ENCODE peak calls at places on chromosome 22, in eight cellular contexts. V is fibroblast of villous mesenchyme; O is brain microvascular endothelial cell; C is neural crest cell; D is coronary artery; M is CD8-positive, alpha-beta T cell; Y is upper lobe of right lung; L is astrocyte of the spinal cord. E is an unnamed sample.

GRCh38 chr22:48535868-48536690 is 1291.6 kb downstream of the BRD1 start:
- DNase-seq in Y (no peak), L (no peak), M (no peak), V (no peak), O (no peak), D (no peak), C (no peak), E (no peak)

GRCh38 chr22:28442951-28443876 is 236.4 kb downstream of the TTC28 start:
- DNase-seq in V (peak), C (peak), O (peak), M (no peak), Y (peak), L (peak), D (no peak), E (peak)

GRCh38 chr22:47195676-47196492 is 433.4 kb downstream of the TBC1D22A start:
- DNase-seq in L (no peak), O (no peak), V (no peak), D (peak), M (no peak), C (no peak), Y (peak), E (peak)

GRCh38 chr22:37741312-37741795 is 44.5 kb downstream of the TRIOBP start:
- DNase-seq in C (no peak), V (peak), O (peak), Y (peak), L (peak), D (peak), M (no peak), E (peak)

GRCh38 chr22:42078469-42079318 is 806 bp upstream of the SMDT1 start:
- DNase-seq in Y (no peak), O (no peak), L (peak), V (peak), D (no peak), M (no peak), C (no peak), E (peak)

GRCh38 chr22:46891382-46891951 is 129.0 kb downstream of the TBC1D22A start:
- DNase-seq in M (no peak), V (no peak), Y (no peak), C (no peak), L (no peak), O (no peak), D (no peak), E (no peak)

GRCh38 chr22:50733521-50734342 is 4.3 kb upstream of the ACR start:
- DNase-seq in V (peak), O (no peak), Y (peak), L (no peak), D (no peak), C (no peak), M (no peak), E (peak)

GRCh38 chr22:46942816-46943783 is 180.7 kb downstream of the TBC1D22A start:
- DNase-seq in C (no peak), M (no peak), L (no peak), V (no peak), O (no peak), Y (no peak), D (no peak), E (no peak)

GRCh38 chr22:45975266-45976161 is 1.4 kb downstream of the WNT7B start:
- DNase-seq in C (no peak), D (no peak), M (no peak), O (no peak), L (no peak), V (no peak), Y (no peak), E (no peak)

GRCh38 chr22:20439556-20439927 is 1.9 kb upstream of the SCARF2 start:
- DNase-seq in D (no peak), L (no peak), O (no peak), V (no peak), M (no peak), C (no peak), Y (no peak), E (no peak)

GRCh38 chr22:20283674-20284066 is 15.6 kb upstream of the RTN4R start:
- DNase-seq in C (no peak), O (no peak), V (no peak), Y (no peak), M (no peak), L (no peak), D (no peak), E (no peak)

GRCh38 chr22:48238018-48238915 is 1475.8 kb downstream of the TBC1D22A start:
- DNase-seq in D (peak), O (no peak), C (no peak), M (no peak), V (no peak), Y (no peak), L (no peak), E (no peak)

GRCh38 chr22:17706451-17706900 is 67.8 kb downstream of the BID start:
- DNase-seq in V (peak), D (no peak), O (peak), Y (no peak), L (peak), M (peak), C (no peak), E (peak)

GRCh38 chr22:31139066-31139465 is 1.2 kb downstream of the PLA2G3 start:
- DNase-seq in O (no peak), Y (peak), V (no peak), M (no peak), L (no peak), C (no peak), D (no peak), E (no peak)

GRCh38 chr22:46049726-46050450 is 72.9 kb upstream of the WNT7B start:
- DNase-seq in D (peak), Y (peak), C (no peak), M (no peak), V (no peak), O (no peak), L (no peak), E (no peak)

GRCh38 chr22:40511604-40512003 is 124.9 kb downstream of the MRTFA start:
- DNase-seq in Y (no peak), O (no peak), M (no peak), L (no peak), D (no peak), C (no peak), V (no peak), E (peak)

GRCh38 chr22:39147335-39148023 is 5.0 kb downstream of the CBX7 start:
- DNase-seq in M (no peak), Y (peak), O (no peak), L (no peak), V (no peak), C (no peak), D (no peak), E (no peak)

GRCh38 chr22:27259390-27259789 is 542.2 kb downstream of the MN1 start:
- DNase-seq in L (no peak), Y (no peak), V (no peak), D (no peak), O (no peak), C (no peak), M (no peak), E (no peak)

GRCh38 chr22:27260087-27260730 is 541.3 kb downstream of the MN1 start:
- DNase-seq in Y (no peak), D (no peak), O (no peak), V (no peak), L (no peak), M (no peak), C (no peak), E (no peak)

GRCh38 chr22:27255580-27255979 is 546.0 kb downstream of the MN1 start:
- DNase-seq in C (no peak), D (no peak), O (no peak), Y (no peak), L (no peak), V (no peak), M (no peak), E (no peak)

GRCh38 chr22:27258773-27259172 is 542.8 kb downstream of the MN1 start:
- DNase-seq in O (no peak), Y (no peak), V (no peak), M (no peak), D (no peak), C (no peak), L (no peak), E (no peak)

GRCh38 chr22:27257987-27258386 is 543.6 kb downstream of the MN1 start:
- DNase-seq in L (no peak), C (no peak), M (no peak), O (no peak), V (no peak), D (no peak), Y (no peak), E (no peak)
- TF ChIP-seq CTCF in L (no peak), C (no peak), M (no peak), O (peak), V (peak), D (no peak), Y (no peak), E (no peak)

DNA sequence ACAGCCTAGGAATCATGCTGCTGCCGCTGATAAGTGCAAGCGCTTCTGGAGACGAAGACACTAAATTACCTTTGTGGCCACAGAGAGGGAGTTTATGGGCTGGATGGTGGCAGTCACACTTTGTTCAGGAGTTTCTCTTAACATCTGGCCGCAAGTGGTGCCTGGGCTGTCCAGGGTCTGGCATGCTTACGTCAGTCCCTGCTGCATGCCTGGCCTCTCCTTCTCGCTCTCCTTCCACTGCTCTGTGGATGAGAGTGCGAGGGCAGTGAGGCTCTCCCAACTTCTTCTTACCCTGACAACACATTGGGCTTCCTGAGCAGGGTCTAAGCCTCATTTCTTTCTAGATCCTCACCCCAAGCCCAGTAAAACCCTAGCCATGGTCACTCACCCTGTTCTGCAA is 160.7 kb upstream of the SEZ6L start:
- DNase-seq in L (no peak), V (no peak), Y (no peak), C (no peak), O (no peak), D (no peak), M (no peak), E (no peak)
- TF ChIP-seq CTCF in L (no peak), V (no peak), Y (no peak), C (no peak), O (no peak), D (no peak), M (no peak), E (no peak)

GRCh38 chr22:35380537-35381423 is at the start of gene HMOX1:
- DNase-seq in L (peak), D (peak), M (peak), O (peak), C (peak), V (peak), Y (peak), E (peak)
- TF ChIP-seq CTCF in L (peak), D (no peak), M (no peak), O (peak), C (no peak), V (no peak), Y (peak), E (no peak)

GRCh38 chr22:44969817-44970216 is 40.0 kb downstream of the PHF21B start:
- DNase-seq in V (no peak), O (no peak), Y (no peak), D (no peak), L (no peak), C (no peak), M (no peak), E (no peak)

GRCh38 chr22:44971651-44972362 is 38.0 kb downstream of the PHF21B start:
- DNase-seq in O (no peak), V (no peak), D (no peak), M (no peak), Y (no peak), L (no peak), C (no peak), E (no peak)

GRCh38 chr22:44970291-44970690 is 39.5 kb downstream of the PHF21B start:
- DNase-seq in M (no peak), V (no peak), O (no peak), D (no peak), C (no peak), Y (no peak), L (no peak), E (no peak)

GRCh38 chr22:44965171-44965570 is 44.6 kb downstream of the PHF21B start:
- DNase-seq in C (no peak), Y (no peak), V (no peak), D (no peak), M (no peak), O (no peak), L (no peak), E (no peak)

GRCh38 chr22:44968736-44969135 is 41.1 kb downstream of the PHF21B start:
- DNase-seq in D (no peak), L (no peak), Y (no peak), O (no peak), M (no peak), V (no peak), C (no peak), E (no peak)
- TF ChIP-seq CTCF in D (no peak), L (peak), Y (no peak), O (peak), M (no peak), V (no peak), C (peak), E (no peak)

E was measured in fibroblast of pulmonary artery.